ENCODE peak calls at places on chromosomes 6 and 20, in nine cellular contexts. W, M, B, Z, T, A, X, J and C are unnamed samples.

GRCh38 chr6:13877116-13877515 is 47.6 kb upstream of the RNF182 start:
- DNase-seq in W (peak; percentile 71), M (no peak), B (no peak), Z (no peak), T (no peak), A (no peak), X (no peak), J (no peak), C (no peak)

GRCh38 chr6:128739112-128739511 is 143.8 kb upstream of the LAMA2 start:
- DNase-seq in W (no peak), M (no peak), B (no peak), Z (no peak), T (peak; percentile 27), A (no peak), X (no peak), J (no peak), C (no peak)

GRCh38 chr20:17878912-17879602 is 89.5 kb downstream of the SNX5 start:
- DNase-seq in W (no peak), M (no peak), B (no peak), Z (no peak), T (no peak), A (no peak), X (no peak), J (no peak), C (no peak)

GRCh38 chr6:158474961-158475343 is 84.9 kb upstream of the TMEM181 start:
- DNase-seq in W (peak; percentile 65), M (no peak), B (peak; percentile 29), Z (no peak), T (no peak), A (no peak), X (peak; percentile 20), J (no peak), C (no peak)

GRCh38 chr6:67328269-67328668 is 1306.8 kb upstream of the ADGRB3 start:
- DNase-seq in W (no peak), M (no peak), B (no peak), Z (no peak), T (no peak), A (no peak), X (no peak), J (no peak), C (no peak)

GRCh38 chr6:5950448-5950847 is 56.3 kb downstream of the NRN1 start:
- DNase-seq in W (no peak), M (no peak), B (no peak), Z (peak; percentile 73), T (no peak), A (peak; percentile 62), X (no peak), J (no peak), C (no peak)

GRCh38 chr20:32560482-32560988 is 24.6 kb downstream of the NOL4L start:
- DNase-seq in W (no peak), M (no peak), B (no peak), Z (no peak), T (no peak), A (no peak), X (no peak), J (no peak), C (no peak)

GRCh38 chr6:43764767-43765166 is 5.2 kb upstream of the VEGFA start:
- DNase-seq in W (no peak), M (no peak), B (no peak), Z (no peak), T (no peak), A (no peak), X (no peak), J (no peak), C (no peak)

GRCh38 chr20:46430921-46431712 is 24.7 kb upstream of the ELMO2 start:
- DNase-seq in W (no peak), M (no peak), B (no peak), Z (no peak), T (no peak), A (no peak), X (no peak), J (no peak), C (no peak)

GRCh38 chr6:16244446-16244845 is 6.1 kb downstream of the GMPR start:
- DNase-seq in W (no peak), M (no peak), B (peak; percentile 73), Z (no peak), T (no peak), A (no peak), X (no peak), J (no peak), C (no peak)

DNA sequence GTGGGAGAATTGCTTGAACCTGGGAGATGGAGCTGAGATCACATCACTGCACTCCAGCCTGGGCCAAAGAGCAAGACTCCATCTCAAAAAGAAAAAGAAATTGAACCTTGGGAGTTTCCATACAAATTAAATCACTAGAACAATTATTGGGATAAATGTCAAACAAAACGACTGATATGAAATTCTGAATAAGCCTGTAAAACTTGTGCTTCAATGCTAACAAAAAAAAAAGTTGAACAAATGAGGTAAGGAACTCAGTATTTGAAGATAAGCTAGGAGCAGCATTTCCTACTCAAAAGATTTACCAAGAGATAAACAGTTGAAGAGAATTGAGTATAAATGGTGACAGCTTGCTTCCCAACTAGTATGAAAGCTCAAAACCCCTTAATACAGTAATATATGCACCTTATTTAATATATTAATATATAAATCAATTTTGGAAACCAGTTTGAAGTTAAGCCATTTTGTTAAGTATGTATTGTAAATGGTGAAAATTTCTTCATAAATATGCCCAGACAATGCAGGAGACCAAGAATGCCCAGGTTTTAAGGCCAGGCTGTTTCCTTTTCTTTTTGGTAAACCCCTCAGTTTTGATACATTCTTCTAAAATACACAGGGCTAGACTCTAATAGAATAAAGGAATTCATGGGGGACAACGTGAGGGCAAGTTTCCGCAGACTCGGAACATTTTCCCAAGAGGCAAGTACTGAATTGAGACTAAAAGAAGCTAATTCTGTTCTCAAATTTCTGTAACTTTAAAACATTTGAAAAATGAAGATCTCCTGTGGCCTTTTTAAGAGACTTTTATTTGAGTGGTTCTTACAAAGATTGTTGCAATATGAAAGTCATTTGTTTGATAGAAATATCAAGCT is 3.9 kb downstream of the ROMO1 start:
- DNase-seq in W (no peak), M (no peak), B (no peak), Z (no peak), T (no peak), A (no peak), X (no peak), J (no peak), C (no peak)
- TF ChIP-seq POLR2A in W (no peak), M (no peak), B (no peak), Z (no peak), T (no peak), A (peak; percentile 50), X (peak; percentile 9), J (no peak), C (no peak)

GRCh38 chr6:3136361-3136760 is 17.9 kb downstream of the BPHL start:
- DNase-seq in W (no peak), M (no peak), B (no peak), Z (no peak), T (no peak), A (no peak), X (no peak), J (no peak), C (no peak)

GRCh38 chr6:3137057-3137777 is 18.7 kb downstream of the BPHL start:
- DNase-seq in W (peak; percentile 56), M (no peak), B (no peak), Z (no peak), T (no peak), A (no peak), X (no peak), J (no peak), C (no peak)

GRCh38 chr6:3135668-3136297 is 17.3 kb downstream of the BPHL start:
- DNase-seq in W (no peak), M (no peak), B (peak; percentile 61), Z (no peak), T (no peak), A (no peak), X (peak; percentile 81), J (no peak), C (no peak)

GRCh38 chr6:3131695-3132094 is 13.2 kb downstream of the BPHL start:
- DNase-seq in W (no peak), M (no peak), B (no peak), Z (no peak), T (no peak), A (no peak), X (no peak), J (no peak), C (no peak)

DNA sequence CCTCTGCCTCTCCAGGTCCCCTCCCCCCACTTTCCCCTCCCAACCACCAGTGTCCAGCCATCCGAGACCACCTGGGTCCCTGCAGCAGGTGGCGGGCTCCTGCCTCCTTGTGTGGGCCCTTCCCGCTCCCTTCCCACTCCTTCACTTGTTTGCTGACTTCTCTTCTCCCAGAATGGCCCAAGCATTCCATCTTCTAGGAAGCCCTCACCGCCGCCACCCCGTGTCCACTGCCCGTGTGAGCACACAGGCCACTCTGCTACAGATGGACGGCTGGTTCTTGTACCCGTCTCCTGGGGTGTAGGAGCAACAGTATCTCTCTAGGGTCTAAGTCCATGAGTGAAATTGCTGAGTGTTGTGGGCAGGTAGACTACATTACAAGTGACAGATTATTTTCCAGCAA is 15.0 kb downstream of the BPHL start:
- DNase-seq in W (no peak), M (no peak), B (no peak), Z (no peak), T (no peak), A (no peak), X (no peak), J (no peak), C (no peak)
- TF ChIP-seq CTCF in W (no peak), M (no peak), B (no peak), Z (no peak), T (no peak), A (no peak), X (peak; percentile 44), J (no peak), C (no peak)

DNA sequence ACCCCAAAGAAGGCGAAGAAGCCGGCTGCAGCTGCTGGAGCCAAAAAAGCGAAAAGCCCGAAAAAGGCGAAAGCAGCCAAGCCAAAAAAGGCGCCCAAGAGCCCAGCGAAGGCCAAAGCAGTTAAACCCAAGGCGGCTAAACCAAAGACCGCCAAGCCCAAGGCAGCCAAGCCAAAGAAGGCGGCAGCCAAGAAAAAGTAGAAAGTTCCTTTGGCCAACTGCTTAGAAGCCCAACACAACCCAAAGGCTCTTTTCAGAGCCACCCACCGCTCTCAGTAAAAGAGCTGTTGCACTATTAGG is 69.6 kb downstream of the HFE start:
- DNase-seq in W (no peak), M (no peak), B (no peak), Z (no peak), T (no peak), A (no peak), X (no peak), J (peak; percentile 58), C (no peak)
- TF ChIP-seq POLR2A in W (no peak), M (no peak), B (no peak), Z (no peak), T (no peak), A (no peak), X (no peak), J (peak; percentile 39), C (no peak)

DNA sequence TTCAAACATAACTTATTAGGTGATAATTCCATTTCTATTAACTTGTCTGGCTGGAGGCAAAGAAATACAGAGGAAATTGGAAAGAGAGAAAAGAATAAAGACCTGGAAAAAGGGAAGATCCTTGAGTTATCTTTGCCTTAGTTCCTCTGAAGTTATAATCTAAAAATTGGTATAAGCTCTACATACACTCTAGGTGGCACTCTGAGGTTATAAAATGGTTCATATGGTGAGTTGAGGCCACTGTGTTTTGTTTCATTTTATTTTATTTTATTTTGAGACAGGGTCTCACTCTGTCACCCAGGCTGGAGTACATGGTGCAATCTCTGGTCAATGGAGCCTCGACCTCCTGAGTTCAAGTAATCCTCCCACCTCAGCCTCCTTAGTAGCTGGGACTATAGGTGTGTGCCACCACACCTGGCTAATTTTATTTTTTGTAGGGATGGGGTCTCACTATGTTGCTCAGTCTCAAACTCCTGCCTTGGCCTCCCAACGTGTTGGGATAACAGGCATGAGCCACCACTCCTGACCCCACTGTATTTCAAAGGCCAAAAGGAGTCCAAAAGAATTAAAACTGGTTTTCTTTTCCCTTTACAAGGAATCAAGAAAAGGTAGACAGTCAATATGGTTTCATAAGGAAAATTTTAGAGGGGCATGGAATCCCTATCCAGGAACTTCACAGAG is 19.4 kb downstream of the GPX6 start:
- DNase-seq in W (no peak), M (no peak), B (no peak), Z (no peak), T (peak; percentile 8), A (no peak), X (peak; percentile 20), J (no peak), C (no peak)
- TF ChIP-seq CTCF in W (peak; percentile 17), M (no peak), B (no peak), Z (peak; percentile 18), T (peak; percentile 6), A (peak; percentile 37), X (peak; percentile 58), J (peak; percentile 40), C (no peak)